ENCODE peak calls at places on chromosomes 13 and 19, in eight cellular contexts. V is non-pigmented ciliary epithelial cell; B is MM.1S; C is T-helper 17 cell; L is activated T-cell treated with anti-CD3 and anti-CD28 coated beads for 1 hour; S is lung; Z is activated naive CD4-positive, alpha-beta T cell; F is H54. P is an unnamed sample.

GRCh38 chr13:61777281-61777680 is 361.6 kb upstream of the PCDH20 start:
- DNase-seq in C (no peak), S (no peak), B (no peak), F (no peak), Z (no peak), V (no peak), L (no peak), P (no peak)

GRCh38 chr13:95604534-95604915 is 40.0 kb downstream of the DZIP1 start:
- DNase-seq in Z (no peak), C (no peak), S (no peak), F (no peak), L (no peak), B (no peak), V (no peak), P (no peak)

GRCh38 chr13:101706651-101707050 is 254.2 kb downstream of the ITGBL1 start:
- DNase-seq in B (no peak), L (no peak), S (peak; percentile 36), V (peak; percentile 80), F (peak; percentile 71), Z (no peak), C (no peak), P (no peak)

GRCh38 chr19:2952953-2953481 is 8.2 kb upstream of the ZNF77 start:
- DNase-seq in B (peak; percentile 52), F (no peak), Z (no peak), S (peak; percentile 72), C (no peak), L (no peak), V (no peak), P (peak; percentile 92)

GRCh38 chr13:103515410-103515809 is 449.2 kb upstream of the SLC10A2 start:
- DNase-seq in B (no peak), L (no peak), F (no peak), Z (no peak), V (no peak), C (no peak), S (no peak), P (no peak)

GRCh38 chr13:33547035-33547434 is 261.5 kb upstream of the STARD13 start:
- DNase-seq in C (no peak), S (no peak), B (no peak), V (no peak), F (no peak), L (no peak), Z (no peak), P (no peak)

GRCh38 chr19:35140207-35140897 is 1.7 kb downstream of the FXYD1 start:
- DNase-seq in B (no peak), S (no peak), F (no peak), C (no peak), V (no peak), L (no peak), Z (no peak), P (no peak)

GRCh38 chr13:99008577-99008976 is 30.7 kb upstream of the DOCK9 start:
- DNase-seq in V (no peak), Z (no peak), C (no peak), S (no peak), L (no peak), F (no peak), B (no peak), P (no peak)

GRCh38 chr19:49807888-49808675 is 5.0 kb downstream of the FUZ start:
- DNase-seq in F (no peak), V (no peak), L (no peak), Z (no peak), C (no peak), B (no peak), S (no peak), P (no peak)

GRCh38 chr19:2534374-2535050 is 58.6 kb downstream of the GADD45B start:
- DNase-seq in F (no peak), Z (no peak), B (no peak), C (no peak), S (no peak), V (no peak), L (no peak), P (no peak)

GRCh38 chr13:48596128-48596429 is 57.6 kb upstream of the CYSLTR2 start:
- DNase-seq in C (no peak), V (no peak), F (no peak), L (no peak), Z (no peak), B (no peak), S (peak; percentile 25), P (no peak)

P was measured in prostate gland.